ENCODE peak calls at places on chromosomes 1 and 21, in six cellular contexts. M is astrocyte, Z is HCT116, A is Karpas-422, T is kidney, H is endodermal cell. B is an unnamed sample.

GRCh38 chr1:119742193-119742592 is 26.5 kb downstream of the HMGCS2 start:
- DNase-seq in M (peak), Z (no peak), A (no peak), T (peak), H (no peak), B (no peak)

GRCh38 chr1:19640363-19641316 is 3.5 kb upstream of the NBL1 start:
- DNase-seq in M (no peak), Z (peak), A (no peak), T (no peak), H (peak), B (peak)

GRCh38 chr1:2003564-2004131 is at the start of gene CFAP74:
- DNase-seq in M (peak), Z (peak), A (no peak), T (no peak), H (peak), B (peak)

GRCh38 chr1:205077158-205077933 is 6.9 kb downstream of the TMEM81 start:
- DNase-seq in M (peak), Z (no peak), A (no peak), T (no peak), H (no peak), B (no peak)

GRCh38 chr21:39093526-39093925 is 89.7 kb downstream of the PSMG1 start:
- DNase-seq in M (no peak), Z (no peak), A (no peak), T (no peak), H (no peak), B (no peak)

GRCh38 chr1:46552357-46553237 is 1.1 kb upstream of the KNCN start:
- DNase-seq in M (no peak), Z (no peak), A (no peak), T (peak), H (no peak), B (no peak)

GRCh38 chr1:193187114-193187513 is 701 bp upstream of the B3GALT2 start:
- DNase-seq in M (no peak), Z (no peak), A (no peak), T (no peak), H (no peak), B (no peak)

GRCh38 chr1:179190861-179191260 is 38.6 kb downstream of the ABL2 start:
- DNase-seq in M (no peak), Z (no peak), A (peak), T (no peak), H (no peak), B (no peak)

GRCh38 chr1:103144681-103145080 is 36.4 kb upstream of the COL11A1 start:
- DNase-seq in M (no peak), Z (no peak), A (no peak), T (no peak), H (no peak), B (no peak)

GRCh38 chr1:33188572-33189275 is 6.9 kb upstream of the TRIM62 start:
- DNase-seq in M (peak), Z (no peak), A (peak), T (no peak), H (no peak), B (no peak)

GRCh38 chr1:221644176-221644510 is 97.7 kb downstream of the DUSP10 start:
- DNase-seq in M (no peak), Z (no peak), A (no peak), T (no peak), H (no peak), B (no peak)

GRCh38 chr1:183159960-183160359 is 26.1 kb upstream of the LAMC2 start:
- DNase-seq in M (peak), Z (peak), A (no peak), T (peak), H (no peak), B (no peak)

GRCh38 chr1:233172201-233172600 is 123.3 kb downstream of the PCNX2 start:
- DNase-seq in M (peak), Z (peak), A (no peak), T (no peak), H (no peak), B (no peak)

GRCh38 chr1:32179443-32180185 is at the start of gene TXLNA:
- DNase-seq in M (peak), Z (peak), A (peak), T (peak), H (peak), B (peak)

GRCh38 chr1:162373541-162374375 is 2.9 kb downstream of the SPATA46 start:
- DNase-seq in M (peak), Z (peak), A (no peak), T (no peak), H (no peak), B (no peak)

GRCh38 chr1:178371999-178372398 is 124.8 kb downstream of the CLEC20A start:
- DNase-seq in M (no peak), Z (no peak), A (no peak), T (no peak), H (no peak), B (no peak)

GRCh38 chr21:31566061-31566460 is 93.4 kb upstream of the SOD1 start:
- DNase-seq in M (no peak), Z (no peak), A (peak), T (no peak), H (peak), B (no peak)

GRCh38 chr1:76511226-76511625 is 356.1 kb upstream of the ST6GALNAC5 start:
- DNase-seq in M (no peak), Z (no peak), A (no peak), T (no peak), H (peak), B (peak)

GRCh38 chr21:25456672-25457071 is 150.6 kb downstream of the MRPL39 start:
- DNase-seq in M (peak), Z (no peak), A (no peak), T (no peak), H (no peak), B (no peak)

GRCh38 chr1:203327684-203328457 is 22.6 kb downstream of the BTG2 start:
- DNase-seq in M (peak), Z (no peak), A (no peak), T (no peak), H (no peak), B (peak)

GRCh38 chr1:96059276-96059675 is 662.3 kb upstream of the PTBP2 start:
- DNase-seq in M (no peak), Z (no peak), A (no peak), T (no peak), H (no peak), B (no peak)

GRCh38 chr1:27566462-27567182 is 37.3 kb downstream of the AHDC1 start:
- DNase-seq in M (no peak), Z (no peak), A (no peak), T (no peak), H (no peak), B (peak)

GRCh38 chr1:30953685-30954084 is 45.1 kb upstream of the SDC3 start:
- DNase-seq in M (no peak), Z (no peak), A (no peak), T (no peak), H (no peak), B (no peak)

GRCh38 chr1:202659974-202660373 is 50.3 kb downstream of the SYT2 start:
- DNase-seq in M (no peak), Z (no peak), A (peak), T (no peak), H (no peak), B (no peak)

GRCh38 chr1:243493156-243494129 is 237.6 kb downstream of the SDCCAG8 start:
- DNase-seq in M (peak), Z (no peak), A (no peak), T (no peak), H (no peak), B (no peak)

GRCh38 chr1:59499273-59499955 is 202.5 kb downstream of the FGGY start:
- DNase-seq in M (peak), Z (no peak), A (no peak), T (no peak), H (no peak), B (no peak)

GRCh38 chr1:226121587-226122400 is 59.3 kb downstream of the H3-3A start:
- DNase-seq in M (no peak), Z (no peak), A (peak), T (peak), H (peak), B (peak)

GRCh38 chr1:167627865-167628641 is 2.0 kb upstream of the RCSD1 start:
- DNase-seq in M (no peak), Z (no peak), A (peak), T (no peak), H (no peak), B (no peak)

GRCh38 chr1:53400761-53401379 is 58.3 kb upstream of the DMRTB1 start:
- DNase-seq in M (no peak), Z (no peak), A (no peak), T (no peak), H (peak), B (no peak)

GRCh38 chr1:95233321-95233736 is 681 bp upstream of the RWDD3 start:
- DNase-seq in M (peak), Z (no peak), A (no peak), T (peak), H (peak), B (peak)

GRCh38 chr21:31283025-31283424 is 61.0 kb downstream of the TIAM1 start:
- DNase-seq in M (peak), Z (no peak), A (no peak), T (no peak), H (no peak), B (no peak)

GRCh38 chr1:970242-970972 is 4.1 kb downstream of the PLEKHN1 start:
- DNase-seq in M (no peak), Z (no peak), A (no peak), T (no peak), H (peak), B (no peak)

GRCh38 chr1:109823543-109824348 is 60.0 kb upstream of the EPS8L3 start:
- DNase-seq in M (peak), Z (no peak), A (no peak), T (peak), H (peak), B (no peak)

GRCh38 chr1:7584157-7584556 is 186.9 kb upstream of the VAMP3 start:
- DNase-seq in M (no peak), Z (no peak), A (no peak), T (peak), H (no peak), B (no peak)

GRCh38 chr1:99264201-99265021 is at the start of gene PLPPR4:
- DNase-seq in M (peak), Z (peak), A (no peak), T (peak), H (peak), B (peak)

GRCh38 chr1:226640288-226640687 is 91.7 kb downstream of the STUM start:
- DNase-seq in M (no peak), Z (no peak), A (peak), T (peak), H (no peak), B (no peak)

GRCh38 chr21:42641311-42642218 is 11.9 kb upstream of the PDE9A start:
- DNase-seq in M (no peak), Z (no peak), A (no peak), T (peak), H (no peak), B (no peak)

GRCh38 chr21:45588861-45589491 is 46.7 kb upstream of the SLC19A1 start:
- DNase-seq in M (no peak), Z (no peak), A (no peak), T (no peak), H (peak), B (no peak)

GRCh38 chr21:45590726-45591618 is 48.7 kb upstream of the SLC19A1 start:
- DNase-seq in M (no peak), Z (no peak), A (no peak), T (peak), H (no peak), B (no peak)

GRCh38 chr21:45590246-45590725 is 48.0 kb upstream of the SLC19A1 start:
- DNase-seq in M (no peak), Z (no peak), A (no peak), T (peak), H (peak), B (peak)

GRCh38 chr21:45588086-45588825 is 46.0 kb upstream of the SLC19A1 start:
- DNase-seq in M (no peak), Z (no peak), A (no peak), T (no peak), H (peak), B (no peak)

DNA sequence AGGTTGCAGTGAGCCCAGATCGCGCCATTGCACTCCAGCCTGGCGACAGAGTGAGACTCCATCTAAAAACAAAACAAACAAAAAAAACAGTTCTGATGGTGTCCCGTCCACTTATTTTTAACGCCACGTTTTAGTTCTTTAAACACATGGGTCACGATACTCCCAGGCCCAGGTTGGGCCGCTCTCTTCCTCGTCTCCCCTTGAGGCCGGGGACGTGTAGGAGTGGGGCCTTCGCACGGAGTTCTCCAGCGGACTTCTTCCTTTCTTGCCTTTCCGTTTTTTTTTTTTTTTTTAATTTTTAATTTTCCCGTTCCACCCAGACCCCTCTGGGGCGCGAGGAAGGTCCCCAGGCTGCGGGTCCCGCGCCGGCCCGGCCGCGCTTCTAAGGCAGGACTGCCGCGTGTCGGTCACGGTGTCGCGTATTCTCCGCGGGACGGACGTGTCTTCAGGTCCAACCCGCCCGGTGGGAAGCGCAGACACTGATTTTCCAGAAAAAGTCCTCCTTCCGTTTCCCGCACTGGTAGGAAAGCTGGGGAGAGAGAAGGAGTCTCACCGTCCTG is 47.5 kb upstream of the SLC19A1 start:
- DNase-seq in M (no peak), Z (no peak), A (no peak), T (peak), H (no peak), B (no peak)
- H3K9ac ChIP-seq in M (no peak), Z (no peak), A (no peak), T (no peak), H (no peak), B (no peak)

GRCh38 chr1:25019351-25020172 is 89.5 kb upstream of the RUNX3 start:
- DNase-seq in M (no peak), Z (no peak), A (peak), T (no peak), H (peak), B (no peak)
- H3K9ac ChIP-seq in M (no peak), Z (no peak), A (peak), T (no peak), H (no peak), B (no peak)

GRCh38 chr1:3747522-3747848 is 4.8 kb upstream of the CCDC27 start:
- DNase-seq in M (no peak), Z (no peak), A (no peak), T (no peak), H (no peak), B (no peak)
- H3K9ac ChIP-seq in M (peak), Z (no peak), A (no peak), T (no peak), H (no peak), B (no peak)

GRCh38 chr21:45594721-45595489 is 48.6 kb upstream of the PCBP3 start:
- DNase-seq in M (no peak), Z (no peak), A (no peak), T (peak), H (no peak), B (no peak)

GRCh38 chr21:45592626-45593134 is 50.4 kb upstream of the SLC19A1 start:
- DNase-seq in M (no peak), Z (no peak), A (no peak), T (peak), H (no peak), B (no peak)

GRCh38 chr21:45591619-45592207 is 49.5 kb upstream of the SLC19A1 start:
- DNase-seq in M (no peak), Z (no peak), A (no peak), T (no peak), H (no peak), B (no peak)

GRCh38 chr21:45593162-45594022 is 50.1 kb upstream of the PCBP3 start:
- DNase-seq in M (no peak), Z (no peak), A (peak), T (peak), H (no peak), B (no peak)

DNA sequence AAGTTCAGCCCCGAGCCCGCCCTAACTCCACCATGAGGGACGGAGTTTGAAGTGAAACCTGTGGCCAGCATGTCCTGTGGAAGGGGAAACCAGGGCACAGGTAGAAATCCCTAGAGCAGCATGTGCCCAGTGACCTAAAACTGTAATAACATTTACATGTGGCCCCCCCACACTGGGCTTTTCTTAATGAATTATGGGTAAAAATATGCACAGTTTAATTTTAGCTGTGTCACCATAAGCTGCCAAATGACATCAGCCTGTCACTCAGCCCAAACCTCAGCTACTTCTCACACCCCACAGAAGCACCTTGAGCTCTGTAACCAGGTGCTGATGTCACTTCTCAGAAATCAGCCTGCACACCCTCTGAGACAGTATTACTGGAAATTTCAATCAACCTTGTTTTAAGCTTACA is 50.0 kb upstream of the SLC19A1 start:
- DNase-seq in M (no peak), Z (no peak), A (peak), T (peak), H (no peak), B (no peak)
- H3K9ac ChIP-seq in M (no peak), Z (no peak), A (no peak), T (no peak), H (no peak), B (no peak)

GRCh38 chr21:36990508-36991205 is 15.8 kb upstream of the RIPPLY3 start:
- DNase-seq in M (no peak), Z (no peak), A (no peak), T (no peak), H (peak), B (no peak)
- H3K9ac ChIP-seq in M (peak), Z (peak), A (peak), T (peak), H (no peak), B (no peak)

GRCh38 chr21:46050651-46051378 is 47.1 kb upstream of the COL6A2 start:
- DNase-seq in M (no peak), Z (no peak), A (no peak), T (peak), H (peak), B (no peak)

GRCh38 chr21:46051379-46051770 is 46.5 kb upstream of the COL6A2 start:
- DNase-seq in M (no peak), Z (no peak), A (no peak), T (no peak), H (no peak), B (no peak)

GRCh38 chr21:46051821-46052675 is 45.9 kb upstream of the COL6A2 start:
- DNase-seq in M (no peak), Z (no peak), A (no peak), T (peak), H (no peak), B (no peak)

GRCh38 chr21:46048926-46049889 is 48.7 kb upstream of the COL6A2 start:
- DNase-seq in M (peak), Z (no peak), A (no peak), T (peak), H (no peak), B (no peak)

DNA sequence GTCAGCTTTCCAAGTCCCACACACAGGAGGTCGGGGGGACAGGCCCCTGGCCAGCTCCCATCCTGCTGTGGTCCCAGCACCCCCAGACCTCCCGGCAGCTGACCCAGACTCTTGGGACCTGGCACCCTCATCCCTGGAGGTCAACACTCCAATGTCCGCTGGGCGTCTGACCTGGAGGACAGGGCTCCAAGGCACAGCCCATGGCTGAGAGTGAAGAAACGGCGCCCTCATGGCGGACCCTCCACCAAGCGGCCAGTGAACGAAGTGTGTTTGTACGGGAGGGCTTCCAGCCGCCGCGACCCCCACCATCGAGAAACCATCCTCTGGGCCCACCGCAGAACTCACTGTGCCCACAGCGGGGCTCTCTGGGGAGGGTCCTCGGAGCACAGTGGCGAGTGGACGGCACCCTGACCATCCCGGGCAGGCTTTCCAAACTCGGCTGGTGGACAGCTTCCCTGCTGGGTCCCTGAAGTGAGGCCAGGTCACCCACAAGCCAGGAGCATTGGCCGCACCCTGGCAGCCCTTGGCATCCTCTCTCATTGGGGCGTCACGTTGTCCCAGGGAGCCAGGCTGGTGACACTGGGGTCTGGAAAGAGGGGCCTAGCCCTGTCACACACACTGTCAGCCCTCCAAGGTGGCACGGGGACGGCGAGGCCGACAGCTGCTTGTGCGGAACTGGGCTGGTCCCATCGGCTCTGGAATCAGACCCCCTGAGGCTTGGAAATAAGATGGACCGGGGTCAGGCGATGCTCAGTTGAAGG is 47.8 kb upstream of the COL6A2 start:
- DNase-seq in M (no peak), Z (no peak), A (no peak), T (peak), H (no peak), B (no peak)
- H3K9ac ChIP-seq in M (peak), Z (no peak), A (no peak), T (no peak), H (no peak), B (no peak)

DNA sequence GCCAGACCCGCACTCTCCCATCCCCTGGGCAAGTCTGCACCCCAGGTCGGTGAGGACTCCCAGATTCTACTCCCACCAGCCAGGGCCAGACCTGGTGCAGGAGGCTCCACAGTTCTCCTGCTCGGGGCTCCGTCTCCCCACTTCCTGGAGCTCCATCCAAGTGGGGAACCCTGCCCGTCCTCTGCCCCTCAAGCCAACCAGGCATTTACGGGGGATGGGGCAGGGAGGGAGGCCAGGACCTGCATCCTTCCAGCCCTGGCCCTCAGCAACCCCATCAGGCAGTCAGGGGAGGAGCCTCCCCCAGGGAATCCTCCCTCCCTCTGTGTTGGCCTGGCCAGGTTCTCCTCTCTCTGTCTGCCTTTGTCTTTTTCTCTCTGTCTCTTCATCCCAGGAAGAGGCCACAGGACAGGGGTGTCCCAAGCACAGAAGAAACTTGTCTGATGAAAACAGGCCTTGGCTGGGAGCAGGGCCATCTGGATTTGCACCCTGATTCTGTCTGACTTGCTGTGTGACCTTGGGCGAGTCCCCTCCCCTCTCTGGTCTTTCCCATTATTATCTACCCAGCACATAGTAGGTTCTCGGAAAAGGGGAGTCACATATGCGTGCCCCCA is 18.5 kb upstream of the EPHA2 start:
- DNase-seq in M (no peak), Z (no peak), A (no peak), T (peak), H (no peak), B (peak)
- H3K9ac ChIP-seq in M (peak), Z (peak), A (no peak), T (no peak), H (no peak), B (no peak)

B was measured in neural progenitor cell.